ENCODE peak calls at places on chromosomes 5 and 9, in ten cellular contexts. One of them, this sample, is unnamed.
A peak's percentile ranks its signal among the peaks of the same experiment; 100 is the strongest.

GRCh38 chr9:73154760-73155159 is 3.1 kb downstream of the ANXA1 start:
- DNase-seq in AG08396: no peak
- DNase-seq in pulmonary artery endothelial cell: no peak
- DNase-seq in kidney: no peak
- DNase-seq in activated gamma-delta T cell treated with Interleukin-2 at 50 U/mL for 16 hours: no peak
- DNase-seq in NCI-H1092 treated with DMSO at 0.1 percent for 48 hours: no peak
- DNase-seq in cardiac muscle cell: no peak
- DNase-seq in A549: no peak
- DNase-seq in fibroblast of the conjunctiva: no peak
- DNase-seq in GM18507: no peak
- DNase-seq in this sample: no peak

GRCh38 chr9:34547960-34548603 is 25.3 kb upstream of the ENHO start:
- DNase-seq in cardiac muscle cell: peak; percentile 81
- DNase-seq in GM18507: no peak
- DNase-seq in activated gamma-delta T cell treated with Interleukin-2 at 50 U/mL for 16 hours: no peak
- DNase-seq in pulmonary artery endothelial cell: no peak
- DNase-seq in A549: peak; percentile 74
- DNase-seq in kidney: peak; percentile 87
- DNase-seq in AG08396: peak; percentile 80
- DNase-seq in NCI-H1092 treated with DMSO at 0.1 percent for 48 hours: peak; percentile 84
- DNase-seq in fibroblast of the conjunctiva: peak; percentile 35
- DNase-seq in this sample: no peak

GRCh38 chr5:143277536-143277935 is 126.0 kb downstream of the NR3C1 start:
- DNase-seq in GM18507: no peak
- DNase-seq in pulmonary artery endothelial cell: no peak
- DNase-seq in fibroblast of the conjunctiva: no peak
- DNase-seq in activated gamma-delta T cell treated with Interleukin-2 at 50 U/mL for 16 hours: no peak
- DNase-seq in kidney: no peak
- DNase-seq in cardiac muscle cell: no peak
- DNase-seq in NCI-H1092 treated with DMSO at 0.1 percent for 48 hours: no peak
- DNase-seq in AG08396: no peak
- DNase-seq in A549: no peak
- DNase-seq in this sample: no peak

GRCh38 chr5:132987531-132988408 is 24.3 kb upstream of the AFF4 start:
- DNase-seq in kidney: no peak
- DNase-seq in NCI-H1092 treated with DMSO at 0.1 percent for 48 hours: no peak
- DNase-seq in pulmonary artery endothelial cell: no peak
- DNase-seq in cardiac muscle cell: no peak
- DNase-seq in AG08396: no peak
- DNase-seq in activated gamma-delta T cell treated with Interleukin-2 at 50 U/mL for 16 hours: no peak
- DNase-seq in A549: no peak
- DNase-seq in GM18507: no peak
- DNase-seq in fibroblast of the conjunctiva: no peak
- DNase-seq in this sample: no peak

GRCh38 chr5:175252234-175252805 is 191.7 kb downstream of the DRD1 start:
- DNase-seq in A549: no peak
- DNase-seq in activated gamma-delta T cell treated with Interleukin-2 at 50 U/mL for 16 hours: no peak
- DNase-seq in AG08396: no peak
- DNase-seq in cardiac muscle cell: no peak
- DNase-seq in fibroblast of the conjunctiva: no peak
- DNase-seq in GM18507: no peak
- DNase-seq in pulmonary artery endothelial cell: no peak
- DNase-seq in kidney: no peak
- DNase-seq in NCI-H1092 treated with DMSO at 0.1 percent for 48 hours: no peak
- DNase-seq in this sample: no peak

GRCh38 chr9:111691686-111692329 is 30.4 kb downstream of the GNG10 start:
- DNase-seq in activated gamma-delta T cell treated with Interleukin-2 at 50 U/mL for 16 hours: no peak
- DNase-seq in AG08396: peak; percentile 8
- DNase-seq in GM18507: no peak
- DNase-seq in A549: peak; percentile 16
- DNase-seq in cardiac muscle cell: peak; percentile 11
- DNase-seq in kidney: no peak
- DNase-seq in fibroblast of the conjunctiva: peak; percentile 35
- DNase-seq in pulmonary artery endothelial cell: no peak
- DNase-seq in NCI-H1092 treated with DMSO at 0.1 percent for 48 hours: peak; percentile 37
- DNase-seq in this sample: no peak

GRCh38 chr5:14580037-14581034 is 1.3 kb upstream of the OTULINL start:
- DNase-seq in pulmonary artery endothelial cell: no peak
- DNase-seq in GM18507: no peak
- DNase-seq in AG08396: no peak
- DNase-seq in A549: no peak
- DNase-seq in kidney: no peak
- DNase-seq in activated gamma-delta T cell treated with Interleukin-2 at 50 U/mL for 16 hours: no peak
- DNase-seq in NCI-H1092 treated with DMSO at 0.1 percent for 48 hours: no peak
- DNase-seq in cardiac muscle cell: no peak
- DNase-seq in fibroblast of the conjunctiva: peak; percentile 45
- DNase-seq in this sample: no peak

GRCh38 chr5:101160002-101160401 is 256.9 kb upstream of the ST8SIA4 start:
- DNase-seq in fibroblast of the conjunctiva: no peak
- DNase-seq in activated gamma-delta T cell treated with Interleukin-2 at 50 U/mL for 16 hours: no peak
- DNase-seq in GM18507: no peak
- DNase-seq in NCI-H1092 treated with DMSO at 0.1 percent for 48 hours: no peak
- DNase-seq in cardiac muscle cell: no peak
- DNase-seq in pulmonary artery endothelial cell: no peak
- DNase-seq in kidney: no peak
- DNase-seq in A549: no peak
- DNase-seq in AG08396: no peak
- DNase-seq in this sample: no peak

GRCh38 chr9:21331676-21332402 is 3.4 kb downstream of the KLHL9 start:
- DNase-seq in kidney: no peak
- DNase-seq in activated gamma-delta T cell treated with Interleukin-2 at 50 U/mL for 16 hours: no peak
- DNase-seq in AG08396: no peak
- DNase-seq in NCI-H1092 treated with DMSO at 0.1 percent for 48 hours: no peak
- DNase-seq in GM18507: no peak
- DNase-seq in fibroblast of the conjunctiva: no peak
- DNase-seq in A549: no peak
- DNase-seq in cardiac muscle cell: no peak
- DNase-seq in pulmonary artery endothelial cell: no peak
- DNase-seq in this sample: no peak

GRCh38 chr5:78899922-78900362 is 85.2 kb downstream of the ARSB start:
- DNase-seq in cardiac muscle cell: peak; percentile 58
- DNase-seq in fibroblast of the conjunctiva: peak; percentile 41
- DNase-seq in pulmonary artery endothelial cell: no peak
- DNase-seq in kidney: no peak
- DNase-seq in A549: peak; percentile 11
- DNase-seq in AG08396: peak; percentile 40
- DNase-seq in activated gamma-delta T cell treated with Interleukin-2 at 50 U/mL for 16 hours: no peak
- DNase-seq in NCI-H1092 treated with DMSO at 0.1 percent for 48 hours: no peak
- DNase-seq in GM18507: no peak
- DNase-seq in this sample: no peak

GRCh38 chr5:149581931-149582768 is 852 bp downstream of the ARHGEF37 start:
- DNase-seq in NCI-H1092 treated with DMSO at 0.1 percent for 48 hours: peak; percentile 46
- DNase-seq in kidney: no peak
- DNase-seq in fibroblast of the conjunctiva: no peak
- DNase-seq in activated gamma-delta T cell treated with Interleukin-2 at 50 U/mL for 16 hours: no peak
- DNase-seq in pulmonary artery endothelial cell: peak; percentile 41
- DNase-seq in GM18507: no peak
- DNase-seq in cardiac muscle cell: peak; percentile 19
- DNase-seq in AG08396: no peak
- DNase-seq in A549: no peak
- DNase-seq in this sample: no peak

GRCh38 chr9:120646943-120647342 is 67.0 kb upstream of the CDK5RAP2 start:
- DNase-seq in A549: no peak
- DNase-seq in activated gamma-delta T cell treated with Interleukin-2 at 50 U/mL for 16 hours: no peak
- DNase-seq in pulmonary artery endothelial cell: no peak
- DNase-seq in fibroblast of the conjunctiva: no peak
- DNase-seq in GM18507: no peak
- DNase-seq in NCI-H1092 treated with DMSO at 0.1 percent for 48 hours: no peak
- DNase-seq in kidney: no peak
- DNase-seq in cardiac muscle cell: no peak
- DNase-seq in AG08396: no peak
- DNase-seq in this sample: no peak

GRCh38 chr9:137014166-137014565 is 13.9 kb downstream of the ABCA2 start:
- DNase-seq in GM18507: no peak
- DNase-seq in cardiac muscle cell: no peak
- DNase-seq in AG08396: no peak
- DNase-seq in activated gamma-delta T cell treated with Interleukin-2 at 50 U/mL for 16 hours: no peak
- DNase-seq in A549: no peak
- DNase-seq in pulmonary artery endothelial cell: no peak
- DNase-seq in kidney: no peak
- DNase-seq in NCI-H1092 treated with DMSO at 0.1 percent for 48 hours: no peak
- DNase-seq in fibroblast of the conjunctiva: no peak
- DNase-seq in this sample: no peak

GRCh38 chr9:84481819-84482218 is 141.3 kb upstream of the SLC28A3 start:
- DNase-seq in A549: no peak
- DNase-seq in cardiac muscle cell: no peak
- DNase-seq in AG08396: no peak
- DNase-seq in GM18507: no peak
- DNase-seq in activated gamma-delta T cell treated with Interleukin-2 at 50 U/mL for 16 hours: no peak
- DNase-seq in pulmonary artery endothelial cell: no peak
- DNase-seq in fibroblast of the conjunctiva: no peak
- DNase-seq in kidney: no peak
- DNase-seq in NCI-H1092 treated with DMSO at 0.1 percent for 48 hours: no peak
- DNase-seq in this sample: no peak

GRCh38 chr9:129225815-129226214 is 47.8 kb upstream of the IER5L start:
- DNase-seq in GM18507: no peak
- DNase-seq in activated gamma-delta T cell treated with Interleukin-2 at 50 U/mL for 16 hours: peak; percentile 60
- DNase-seq in cardiac muscle cell: peak; percentile 87
- DNase-seq in fibroblast of the conjunctiva: peak; percentile 12
- DNase-seq in kidney: peak; percentile 92
- DNase-seq in A549: peak; percentile 49
- DNase-seq in AG08396: peak; percentile 77
- DNase-seq in pulmonary artery endothelial cell: no peak
- DNase-seq in NCI-H1092 treated with DMSO at 0.1 percent for 48 hours: no peak
- DNase-seq in this sample: no peak

GRCh38 chr5:178785999-178786398 is 55.5 kb upstream of the ZNF354A start:
- DNase-seq in GM18507: no peak
- DNase-seq in kidney: no peak
- DNase-seq in AG08396: peak; percentile 39
- DNase-seq in cardiac muscle cell: no peak
- DNase-seq in NCI-H1092 treated with DMSO at 0.1 percent for 48 hours: no peak
- DNase-seq in A549: peak; percentile 50
- DNase-seq in activated gamma-delta T cell treated with Interleukin-2 at 50 U/mL for 16 hours: no peak
- DNase-seq in pulmonary artery endothelial cell: no peak
- DNase-seq in fibroblast of the conjunctiva: no peak
- DNase-seq in this sample: no peak

GRCh38 chr5:84292000-84292642 is 92.6 kb downstream of the EDIL3 start:
- DNase-seq in kidney: no peak
- DNase-seq in GM18507: no peak
- DNase-seq in activated gamma-delta T cell treated with Interleukin-2 at 50 U/mL for 16 hours: no peak
- DNase-seq in fibroblast of the conjunctiva: no peak
- DNase-seq in A549: no peak
- DNase-seq in cardiac muscle cell: no peak
- DNase-seq in AG08396: no peak
- DNase-seq in NCI-H1092 treated with DMSO at 0.1 percent for 48 hours: no peak
- DNase-seq in pulmonary artery endothelial cell: no peak
- DNase-seq in this sample: no peak

GRCh38 chr9:1979815-1980367 is 35.3 kb upstream of the SMARCA2 start:
- DNase-seq in GM18507: no peak
- DNase-seq in NCI-H1092 treated with DMSO at 0.1 percent for 48 hours: no peak
- DNase-seq in cardiac muscle cell: no peak
- DNase-seq in fibroblast of the conjunctiva: peak; percentile 43
- DNase-seq in pulmonary artery endothelial cell: no peak
- DNase-seq in activated gamma-delta T cell treated with Interleukin-2 at 50 U/mL for 16 hours: no peak
- DNase-seq in A549: no peak
- DNase-seq in kidney: peak; percentile 71
- DNase-seq in AG08396: peak; percentile 54
- DNase-seq in this sample: peak; percentile 35

GRCh38 chr5:38528162-38528703 is 28.2 kb downstream of the LIFR start:
- DNase-seq in activated gamma-delta T cell treated with Interleukin-2 at 50 U/mL for 16 hours: no peak
- DNase-seq in kidney: no peak
- DNase-seq in A549: no peak
- DNase-seq in AG08396: no peak
- DNase-seq in GM18507: no peak
- DNase-seq in fibroblast of the conjunctiva: no peak
- DNase-seq in NCI-H1092 treated with DMSO at 0.1 percent for 48 hours: no peak
- DNase-seq in cardiac muscle cell: no peak
- DNase-seq in pulmonary artery endothelial cell: no peak
- DNase-seq in this sample: no peak

GRCh38 chr5:42751044-42751443 is 5.6 kb upstream of the CCDC152 start:
- DNase-seq in pulmonary artery endothelial cell: no peak
- DNase-seq in kidney: no peak
- DNase-seq in fibroblast of the conjunctiva: no peak
- DNase-seq in GM18507: no peak
- DNase-seq in AG08396: no peak
- DNase-seq in cardiac muscle cell: no peak
- DNase-seq in activated gamma-delta T cell treated with Interleukin-2 at 50 U/mL for 16 hours: no peak
- DNase-seq in A549: no peak
- DNase-seq in NCI-H1092 treated with DMSO at 0.1 percent for 48 hours: no peak
- DNase-seq in this sample: no peak

GRCh38 chr9:90340421-90340820 is 302.2 kb downstream of the DIRAS2 start:
- DNase-seq in kidney: no peak
- DNase-seq in GM18507: no peak
- DNase-seq in cardiac muscle cell: peak; percentile 92
- DNase-seq in activated gamma-delta T cell treated with Interleukin-2 at 50 U/mL for 16 hours: no peak
- DNase-seq in A549: no peak
- DNase-seq in fibroblast of the conjunctiva: peak; percentile 53
- DNase-seq in AG08396: no peak
- DNase-seq in NCI-H1092 treated with DMSO at 0.1 percent for 48 hours: no peak
- DNase-seq in pulmonary artery endothelial cell: no peak
- DNase-seq in this sample: no peak

GRCh38 chr5:98403131-98403530 is 370.3 kb upstream of the RGMB start:
- DNase-seq in A549: no peak
- DNase-seq in AG08396: no peak
- DNase-seq in GM18507: no peak
- DNase-seq in activated gamma-delta T cell treated with Interleukin-2 at 50 U/mL for 16 hours: no peak
- DNase-seq in pulmonary artery endothelial cell: no peak
- DNase-seq in cardiac muscle cell: no peak
- DNase-seq in NCI-H1092 treated with DMSO at 0.1 percent for 48 hours: no peak
- DNase-seq in kidney: no peak
- DNase-seq in fibroblast of the conjunctiva: no peak
- DNase-seq in this sample: no peak

This sample was measured in GM12878.